ENCODE peak calls at places on chromosomes 3 and 15, in nine cellular contexts. N is cardiac fibroblast; H is MM.1S; Y is tibial artery; V is hippocampal formation; R is germinal center; E is M059J; S is naive thymus-derived CD4-positive, alpha-beta T cell; M is NCI-H1417 treated with DMSO at 0.1 percent for 48 hours. B is an unnamed sample.

GRCh38 chr15:59104912-59105732 is at the start of gene CCNB2:
- DNase-seq in Y (peak), S (peak), V (peak), R (peak), E (peak), M (peak), H (peak), N (peak), B (peak)

GRCh38 chr15:29736012-29736744 is 86.1 kb downstream of the TJP1 start:
- DNase-seq in N (no peak), R (no peak), S (no peak), M (no peak), H (no peak), E (peak), Y (no peak), V (no peak), B (no peak)

GRCh38 chr3:186097663-186098451 is 11.0 kb downstream of the ETV5 start:
- DNase-seq in M (peak), Y (peak), R (no peak), S (no peak), E (peak), V (peak), H (no peak), N (peak), B (peak)

GRCh38 chr3:98599647-98600411 is 6.4 kb upstream of the CPOX start:
- DNase-seq in R (no peak), V (no peak), M (no peak), Y (no peak), H (no peak), E (no peak), N (peak), S (no peak), B (no peak)

GRCh38 chr15:66931768-66932633 is 133.4 kb upstream of the SMAD3 start:
- DNase-seq in H (no peak), Y (peak), M (no peak), V (no peak), R (no peak), E (peak), S (no peak), N (peak), B (peak)

GRCh38 chr3:185750702-185751101 is 74.1 kb downstream of the IGF2BP2 start:
- DNase-seq in V (no peak), M (no peak), N (no peak), E (no peak), Y (no peak), S (no peak), H (no peak), R (no peak), B (no peak)

GRCh38 chr3:69204315-69204957 is 82.0 kb upstream of the LMOD3 start:
- DNase-seq in Y (no peak), V (no peak), H (no peak), M (no peak), N (peak), E (no peak), R (no peak), S (no peak), B (peak)

GRCh38 chr3:50573566-50574279 is 4.4 kb downstream of the HEMK1 start:
- DNase-seq in Y (no peak), V (no peak), S (no peak), E (no peak), M (no peak), H (no peak), N (no peak), R (no peak), B (no peak)

GRCh38 chr15:60548101-60548500 is 69.2 kb upstream of the ICE2 start:
- DNase-seq in H (peak), R (no peak), S (peak), M (no peak), Y (no peak), N (no peak), E (no peak), V (no peak), B (no peak)

GRCh38 chr15:67146214-67146613 is 80.8 kb downstream of the SMAD3 start:
- DNase-seq in S (no peak), Y (no peak), V (no peak), N (peak), M (no peak), H (no peak), R (no peak), E (peak), B (peak)

GRCh38 chr15:96243701-96244100 is 86.8 kb upstream of the NR2F2 start:
- DNase-seq in N (no peak), V (no peak), S (no peak), E (peak), M (no peak), R (no peak), H (no peak), Y (no peak), B (no peak)

GRCh38 chr15:58840048-58840447 is 68.9 kb downstream of the MINDY2 start:
- DNase-seq in E (peak), N (peak), V (no peak), Y (no peak), H (no peak), S (no peak), M (no peak), R (no peak), B (no peak)

GRCh38 chr15:38758001-38758400 is 193.4 kb upstream of the RASGRP1 start:
- DNase-seq in N (peak), R (no peak), H (no peak), Y (no peak), M (no peak), S (no peak), V (no peak), E (peak), B (no peak)

GRCh38 chr3:173921741-173922140 is 524.2 kb downstream of the NLGN1 start:
- DNase-seq in R (no peak), Y (no peak), H (no peak), V (no peak), E (no peak), N (no peak), S (no peak), M (no peak), B (no peak)

GRCh38 chr3:11201246-11202024 is 47.1 kb downstream of the HRH1 start:
- DNase-seq in S (no peak), E (peak), N (peak), Y (peak), H (no peak), M (no peak), R (no peak), V (no peak), B (no peak)

GRCh38 chr3:185382154-185382553 is 19.2 kb downstream of the MAP3K13 start:
- DNase-seq in R (no peak), N (no peak), E (no peak), H (peak), V (no peak), Y (no peak), S (no peak), M (no peak), B (no peak)

GRCh38 chr15:63021031-63021430 is 21.5 kb upstream of the TPM1 start:
- DNase-seq in Y (no peak), R (no peak), N (no peak), V (no peak), E (peak), S (no peak), M (no peak), H (no peak), B (no peak)

GRCh38 chr3:58563386-58564035 is 13.7 kb downstream of the FAM107A start:
- DNase-seq in N (peak), M (no peak), S (no peak), R (no peak), Y (no peak), E (peak), H (no peak), V (no peak), B (no peak)

GRCh38 chr3:110414851-110415250 is 656.8 kb upstream of the NECTIN3 start:
- DNase-seq in E (peak), M (no peak), V (no peak), R (no peak), N (peak), H (no peak), S (no peak), Y (no peak), B (peak)

GRCh38 chr3:197466586-197467399 is 89.0 kb downstream of the BDH1 start:
- DNase-seq in E (peak), V (peak), Y (no peak), H (no peak), R (no peak), N (peak), S (no peak), M (no peak), B (peak)